ENCODE peak calls at places on chromosomes 7 and 10, in six cellular contexts. One of them, this sample, is unnamed.

GRCh38 chr7:140646931-140647647 is 6.5 kb upstream of the DENND2A start:
- DNase-seq in dorsolateral prefrontal cortex: no peak
- DNase-seq in AG04450: no peak
- DNase-seq in fibroblast of lung: peak; percentile 34
- DNase-seq in gastrocnemius medialis: no peak
- DNase-seq in HL-60: peak; percentile 28
- DNase-seq in this sample: no peak

GRCh38 chr7:61111-61510 is 131.3 kb upstream of the FAM20C start:
- DNase-seq in fibroblast of lung: no peak
- DNase-seq in gastrocnemius medialis: no peak
- DNase-seq in HL-60: peak; percentile 43
- DNase-seq in AG04450: no peak
- DNase-seq in dorsolateral prefrontal cortex: no peak
- DNase-seq in this sample: no peak

GRCh38 chr7:150313367-150313809 is 9.8 kb upstream of the LRRC61 start:
- DNase-seq in fibroblast of lung: no peak
- DNase-seq in HL-60: no peak
- DNase-seq in AG04450: no peak
- DNase-seq in gastrocnemius medialis: no peak
- DNase-seq in dorsolateral prefrontal cortex: no peak
- DNase-seq in this sample: no peak

GRCh38 chr7:81665236-81665635 is 104.6 kb downstream of the HGF start:
- DNase-seq in HL-60: no peak
- DNase-seq in fibroblast of lung: no peak
- DNase-seq in gastrocnemius medialis: no peak
- DNase-seq in dorsolateral prefrontal cortex: no peak
- DNase-seq in AG04450: no peak
- DNase-seq in this sample: no peak

GRCh38 chr7:22357311-22358175 is 589 bp upstream of the RAPGEF5 start:
- DNase-seq in AG04450: no peak
- DNase-seq in gastrocnemius medialis: no peak
- DNase-seq in fibroblast of lung: peak; percentile 5
- DNase-seq in dorsolateral prefrontal cortex: no peak
- DNase-seq in HL-60: no peak
- DNase-seq in this sample: no peak

GRCh38 chr10:4883079-4883739 is 57.2 kb downstream of the AKR1E2 start:
- DNase-seq in AG04450: peak; percentile 48
- DNase-seq in HL-60: no peak
- DNase-seq in fibroblast of lung: peak; percentile 75
- DNase-seq in dorsolateral prefrontal cortex: no peak
- DNase-seq in gastrocnemius medialis: no peak
- DNase-seq in this sample: no peak

GRCh38 chr10:103613616-103614015 is 120.1 kb downstream of the NEURL1 start:
- DNase-seq in fibroblast of lung: no peak
- DNase-seq in gastrocnemius medialis: peak; percentile 84
- DNase-seq in AG04450: no peak
- DNase-seq in dorsolateral prefrontal cortex: no peak
- DNase-seq in HL-60: no peak
- DNase-seq in this sample: no peak

GRCh38 chr7:133117432-133117831 is 35.5 kb upstream of the CHCHD3 start:
- DNase-seq in HL-60: no peak
- DNase-seq in fibroblast of lung: no peak
- DNase-seq in dorsolateral prefrontal cortex: no peak
- DNase-seq in AG04450: no peak
- DNase-seq in gastrocnemius medialis: no peak
- DNase-seq in this sample: no peak

GRCh38 chr10:3476640-3477448 is 304.3 kb upstream of the PITRM1 start:
- DNase-seq in HL-60: no peak
- DNase-seq in fibroblast of lung: no peak
- DNase-seq in dorsolateral prefrontal cortex: no peak
- DNase-seq in gastrocnemius medialis: no peak
- DNase-seq in AG04450: no peak
- DNase-seq in this sample: no peak

GRCh38 chr10:3749597-3750351 is 35.2 kb downstream of the KLF6 start:
- DNase-seq in fibroblast of lung: peak; percentile 99
- DNase-seq in HL-60: no peak
- DNase-seq in AG04450: peak; percentile 72
- DNase-seq in gastrocnemius medialis: peak; percentile 87
- DNase-seq in dorsolateral prefrontal cortex: no peak
- DNase-seq in this sample: no peak

GRCh38 chr10:79112898-79113431 is 44.2 kb downstream of the ZMIZ1 start:
- DNase-seq in dorsolateral prefrontal cortex: no peak
- DNase-seq in HL-60: no peak
- DNase-seq in AG04450: no peak
- DNase-seq in gastrocnemius medialis: peak; percentile 96
- DNase-seq in fibroblast of lung: peak; percentile 58
- DNase-seq in this sample: no peak

GRCh38 chr10:132974886-132975881 is 32.8 kb upstream of the CFAP46 start:
- DNase-seq in HL-60: no peak
- DNase-seq in fibroblast of lung: no peak
- DNase-seq in AG04450: no peak
- DNase-seq in gastrocnemius medialis: peak; percentile 2
- DNase-seq in dorsolateral prefrontal cortex: no peak
- DNase-seq in this sample: no peak

GRCh38 chr10:68559872-68560200 is 301 bp upstream of the TET1 start:
- DNase-seq in HL-60: peak; percentile 57
- DNase-seq in AG04450: no peak
- DNase-seq in fibroblast of lung: no peak
- DNase-seq in dorsolateral prefrontal cortex: no peak
- DNase-seq in gastrocnemius medialis: no peak
- DNase-seq in this sample: no peak

GRCh38 chr10:59805043-59805442 is 51.8 kb upstream of the MRLN start:
- DNase-seq in dorsolateral prefrontal cortex: no peak
- DNase-seq in AG04450: no peak
- DNase-seq in gastrocnemius medialis: peak; percentile 40
- DNase-seq in HL-60: peak; percentile 32
- DNase-seq in fibroblast of lung: peak; percentile 12
- DNase-seq in this sample: no peak

GRCh38 chr10:35447693-35448407 is 111.5 kb downstream of the CCNY start:
- DNase-seq in fibroblast of lung: peak; percentile 32
- DNase-seq in HL-60: peak; percentile 9
- DNase-seq in dorsolateral prefrontal cortex: no peak
- DNase-seq in AG04450: no peak
- DNase-seq in gastrocnemius medialis: no peak
- DNase-seq in this sample: peak; percentile 18

GRCh38 chr10:132685121-132685891 is 100.6 kb downstream of the NKX6-2 start:
- DNase-seq in gastrocnemius medialis: peak; percentile 6
- DNase-seq in fibroblast of lung: peak; percentile 61
- DNase-seq in HL-60: peak; percentile 84
- DNase-seq in dorsolateral prefrontal cortex: peak; percentile 84
- DNase-seq in AG04450: no peak
- DNase-seq in this sample: no peak

GRCh38 chr7:151876899-151877777 is at the start of gene PRKAG2:
- DNase-seq in HL-60: peak; percentile 82
- DNase-seq in dorsolateral prefrontal cortex: no peak
- DNase-seq in fibroblast of lung: peak; percentile 32
- DNase-seq in AG04450: no peak
- DNase-seq in gastrocnemius medialis: peak; percentile 55
- DNase-seq in this sample: peak; percentile 57

GRCh38 chr7:67803789-67804188 is 807.2 kb downstream of the TYW1 start:
- DNase-seq in dorsolateral prefrontal cortex: no peak
- DNase-seq in gastrocnemius medialis: no peak
- DNase-seq in fibroblast of lung: no peak
- DNase-seq in AG04450: no peak
- DNase-seq in HL-60: no peak
- DNase-seq in this sample: no peak
- TF ChIP-seq CTCF in dorsolateral prefrontal cortex: no peak
- TF ChIP-seq CTCF in gastrocnemius medialis: no peak
- TF ChIP-seq CTCF in fibroblast of lung: no peak
- TF ChIP-seq CTCF in AG04450: no peak
- TF ChIP-seq CTCF in HL-60: no peak
- TF ChIP-seq CTCF in this sample: no peak

DNA sequence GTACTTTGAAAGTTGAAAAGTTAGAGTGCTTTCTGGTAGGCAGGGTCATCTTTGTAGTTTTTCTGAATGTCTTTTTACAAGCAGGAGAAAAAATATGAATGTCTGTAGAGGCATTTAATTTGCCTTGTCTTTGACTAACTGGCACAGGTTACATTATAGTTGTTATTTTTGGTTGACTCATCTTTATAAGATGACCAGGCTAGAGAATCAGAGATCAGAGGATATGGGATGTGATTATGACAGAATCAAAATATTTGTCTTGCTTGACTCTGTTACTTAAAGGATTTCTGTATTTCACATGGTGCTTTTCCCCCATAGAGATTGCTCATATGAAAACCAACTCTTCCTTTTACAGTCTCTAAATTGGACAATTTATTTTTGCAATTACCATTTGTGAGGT is 2.4 kb downstream of the ZMYND11 start:
- DNase-seq in gastrocnemius medialis: no peak
- DNase-seq in fibroblast of lung: peak; percentile 27
- DNase-seq in HL-60: no peak
- DNase-seq in AG04450: no peak
- DNase-seq in dorsolateral prefrontal cortex: no peak
- DNase-seq in this sample: no peak
- H3K27ac ChIP-seq in gastrocnemius medialis: peak overlapping the region; percentile 86
- H3K27ac ChIP-seq in fibroblast of lung: no peak overlapping the region
- H3K27ac ChIP-seq in HL-60: no peak overlapping the region
- H3K27ac ChIP-seq in AG04450: no peak overlapping the region
- H3K27ac ChIP-seq in dorsolateral prefrontal cortex: no peak overlapping the region
- H3K27ac ChIP-seq in this sample: no peak overlapping the region

GRCh38 chr7:5677538-5678294 is 103.7 kb downstream of the RNF216 start:
- DNase-seq in gastrocnemius medialis: peak; percentile 52
- DNase-seq in dorsolateral prefrontal cortex: peak; percentile 57
- DNase-seq in HL-60: peak; percentile 76
- DNase-seq in AG04450: peak; percentile 47
- DNase-seq in fibroblast of lung: peak; percentile 82
- DNase-seq in this sample: peak; percentile 44

GRCh38 chr7:5679047-5679740 is 102.3 kb downstream of the RNF216 start:
- DNase-seq in AG04450: no peak
- DNase-seq in dorsolateral prefrontal cortex: no peak
- DNase-seq in gastrocnemius medialis: no peak
- DNase-seq in fibroblast of lung: no peak
- DNase-seq in HL-60: no peak
- DNase-seq in this sample: no peak

GRCh38 chr7:5681423-5681822 is 100.0 kb downstream of the RNF216 start:
- DNase-seq in AG04450: no peak
- DNase-seq in HL-60: no peak
- DNase-seq in gastrocnemius medialis: no peak
- DNase-seq in dorsolateral prefrontal cortex: no peak
- DNase-seq in fibroblast of lung: peak; percentile 51
- DNase-seq in this sample: no peak

GRCh38 chr7:5679741-5680473 is 101.6 kb downstream of the RNF216 start:
- DNase-seq in gastrocnemius medialis: peak; percentile 48
- DNase-seq in HL-60: peak; percentile 94
- DNase-seq in AG04450: no peak
- DNase-seq in dorsolateral prefrontal cortex: no peak
- DNase-seq in fibroblast of lung: no peak
- DNase-seq in this sample: no peak

GRCh38 chr7:5678295-5679046 is 103.0 kb downstream of the RNF216 start:
- DNase-seq in dorsolateral prefrontal cortex: no peak
- DNase-seq in fibroblast of lung: no peak
- DNase-seq in AG04450: no peak
- DNase-seq in gastrocnemius medialis: no peak
- DNase-seq in HL-60: peak; percentile 45
- DNase-seq in this sample: no peak
- TF ChIP-seq CTCF in dorsolateral prefrontal cortex: no peak
- TF ChIP-seq CTCF in fibroblast of lung: no peak
- TF ChIP-seq CTCF in AG04450: no peak
- TF ChIP-seq CTCF in gastrocnemius medialis: no peak
- TF ChIP-seq CTCF in HL-60: no peak
- TF ChIP-seq CTCF in this sample: no peak

GRCh38 chr10:48361201-48361600 is 54.7 kb downstream of the MAPK8 start:
- DNase-seq in HL-60: no peak
- DNase-seq in fibroblast of lung: no peak
- DNase-seq in gastrocnemius medialis: no peak
- DNase-seq in AG04450: no peak
- DNase-seq in dorsolateral prefrontal cortex: no peak
- DNase-seq in this sample: no peak

GRCh38 chr10:48357631-48358030 is 51.2 kb downstream of the MAPK8 start:
- DNase-seq in fibroblast of lung: no peak
- DNase-seq in HL-60: no peak
- DNase-seq in AG04450: no peak
- DNase-seq in dorsolateral prefrontal cortex: no peak
- DNase-seq in gastrocnemius medialis: no peak
- DNase-seq in this sample: no peak

GRCh38 chr10:48358838-48359237 is 52.4 kb downstream of the MAPK8 start:
- DNase-seq in HL-60: no peak
- DNase-seq in gastrocnemius medialis: no peak
- DNase-seq in fibroblast of lung: no peak
- DNase-seq in AG04450: no peak
- DNase-seq in dorsolateral prefrontal cortex: no peak
- DNase-seq in this sample: no peak

GRCh38 chr10:48353246-48353645 is 46.8 kb downstream of the MAPK8 start:
- DNase-seq in HL-60: no peak
- DNase-seq in fibroblast of lung: no peak
- DNase-seq in AG04450: no peak
- DNase-seq in gastrocnemius medialis: no peak
- DNase-seq in dorsolateral prefrontal cortex: no peak
- DNase-seq in this sample: no peak

DNA sequence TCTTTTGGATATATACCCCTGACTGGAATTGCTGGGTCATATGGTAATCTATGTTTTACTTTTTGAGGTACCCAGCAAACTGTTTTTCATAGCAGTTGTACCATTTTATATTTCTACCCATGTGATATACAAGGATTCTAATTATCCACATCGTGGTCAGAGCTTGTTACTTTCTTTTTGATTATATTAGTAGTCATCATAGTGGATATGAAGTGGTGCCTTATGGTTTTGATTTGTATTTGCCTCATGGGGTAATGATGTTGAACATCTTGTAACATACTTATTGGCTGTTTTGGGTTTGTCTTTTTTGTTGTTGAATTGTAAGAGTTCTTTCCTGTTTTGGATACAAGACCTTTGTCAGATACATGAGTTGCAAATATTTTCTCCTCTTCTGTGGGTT is 51.7 kb downstream of the MAPK8 start:
- DNase-seq in HL-60: no peak
- DNase-seq in gastrocnemius medialis: no peak
- DNase-seq in fibroblast of lung: no peak
- DNase-seq in dorsolateral prefrontal cortex: no peak
- DNase-seq in AG04450: no peak
- DNase-seq in this sample: no peak
- H3K27ac ChIP-seq in HL-60: no peak overlapping the region
- H3K27ac ChIP-seq in gastrocnemius medialis: no peak overlapping the region
- H3K27ac ChIP-seq in fibroblast of lung: no peak overlapping the region
- H3K27ac ChIP-seq in dorsolateral prefrontal cortex: no peak overlapping the region
- H3K27ac ChIP-seq in AG04450: no peak overlapping the region
- H3K27ac ChIP-seq in this sample: no peak overlapping the region

GRCh38 chr7:46786221-46786951 is 795.5 kb downstream of the TNS3 start:
- DNase-seq in dorsolateral prefrontal cortex: no peak
- DNase-seq in fibroblast of lung: no peak
- DNase-seq in AG04450: no peak
- DNase-seq in HL-60: no peak
- DNase-seq in gastrocnemius medialis: no peak
- DNase-seq in this sample: no peak
- TF ChIP-seq CTCF in dorsolateral prefrontal cortex: no peak
- TF ChIP-seq CTCF in fibroblast of lung: no peak
- TF ChIP-seq CTCF in AG04450: no peak
- TF ChIP-seq CTCF in HL-60: no peak
- TF ChIP-seq CTCF in gastrocnemius medialis: no peak
- TF ChIP-seq CTCF in this sample: no peak